ENCODE peak calls at places on chromosomes 5 and 9, in five cellular contexts. One of them, this sample, is unnamed.
A peak's percentile ranks its signal among the peaks of the same experiment; 100 is the strongest.

GRCh38 chr5:150618588-150619281 is 21.7 kb upstream of the SYNPO start:
- DNase-seq in tibial artery: peak; percentile 80
- DNase-seq in AG04450: no peak
- DNase-seq in psoas muscle: no peak
- DNase-seq in esophagus squamous epithelium: no peak
- DNase-seq in this sample: peak; percentile 84

GRCh38 chr5:38240212-38240611 is 18.1 kb upstream of the EGFLAM start:
- DNase-seq in esophagus squamous epithelium: no peak
- DNase-seq in AG04450: no peak
- DNase-seq in psoas muscle: no peak
- DNase-seq in tibial artery: no peak
- DNase-seq in this sample: no peak

GRCh38 chr5:145014109-145014508 is 821.0 kb downstream of the PRELID2 start:
- DNase-seq in esophagus squamous epithelium: no peak
- DNase-seq in AG04450: no peak
- DNase-seq in tibial artery: no peak
- DNase-seq in psoas muscle: no peak
- DNase-seq in this sample: no peak

GRCh38 chr5:154286557-154286956 is 96.0 kb downstream of the GALNT10 start:
- DNase-seq in AG04450: no peak
- DNase-seq in tibial artery: no peak
- DNase-seq in esophagus squamous epithelium: no peak
- DNase-seq in psoas muscle: no peak
- DNase-seq in this sample: no peak

GRCh38 chr5:122126711-122127385 is 2.5 kb upstream of the ZNF474 start:
- DNase-seq in esophagus squamous epithelium: no peak
- DNase-seq in AG04450: peak; percentile 36
- DNase-seq in psoas muscle: no peak
- DNase-seq in tibial artery: peak; percentile 69
- DNase-seq in this sample: no peak

GRCh38 chr9:133604214-133604613 is 5.0 kb downstream of the FAM163B start:
- DNase-seq in esophagus squamous epithelium: no peak
- DNase-seq in psoas muscle: no peak
- DNase-seq in tibial artery: no peak
- DNase-seq in AG04450: no peak
- DNase-seq in this sample: no peak

GRCh38 chr9:126151031-126151670 is 175.5 kb upstream of the MVB12B start:
- DNase-seq in psoas muscle: no peak
- DNase-seq in tibial artery: peak; percentile 43
- DNase-seq in esophagus squamous epithelium: no peak
- DNase-seq in AG04450: no peak
- DNase-seq in this sample: no peak

GRCh38 chr5:142246263-142246662 is 78.6 kb downstream of the SPRY4 start:
- DNase-seq in psoas muscle: no peak
- DNase-seq in tibial artery: peak; percentile 86
- DNase-seq in AG04450: peak; percentile 20
- DNase-seq in esophagus squamous epithelium: no peak
- DNase-seq in this sample: peak; percentile 82

GRCh38 chr9:93566408-93567270 is 9.7 kb upstream of the PHF2 start:
- DNase-seq in tibial artery: peak; percentile 99
- DNase-seq in psoas muscle: peak; percentile 99
- DNase-seq in esophagus squamous epithelium: peak; percentile 86
- DNase-seq in AG04450: peak; percentile 87
- DNase-seq in this sample: peak; percentile 97

GRCh38 chr5:45414620-45415551 is 281.3 kb downstream of the HCN1 start:
- DNase-seq in psoas muscle: no peak
- DNase-seq in tibial artery: no peak
- DNase-seq in AG04450: no peak
- DNase-seq in esophagus squamous epithelium: no peak
- DNase-seq in this sample: no peak

GRCh38 chr9:133147412-133148271 is 16.1 kb downstream of the GBGT1 start:
- DNase-seq in AG04450: no peak
- DNase-seq in psoas muscle: peak; percentile 89
- DNase-seq in esophagus squamous epithelium: no peak
- DNase-seq in tibial artery: peak; percentile 83
- DNase-seq in this sample: no peak

GRCh38 chr5:137090151-137090550 is 409.0 kb downstream of the SPOCK1 start:
- DNase-seq in AG04450: no peak
- DNase-seq in psoas muscle: no peak
- DNase-seq in esophagus squamous epithelium: no peak
- DNase-seq in tibial artery: no peak
- DNase-seq in this sample: no peak

GRCh38 chr5:2895876-2896275 is 144.4 kb upstream of the IRX2 start:
- DNase-seq in psoas muscle: no peak
- DNase-seq in esophagus squamous epithelium: no peak
- DNase-seq in AG04450: no peak
- DNase-seq in tibial artery: peak; percentile 23
- DNase-seq in this sample: peak; percentile 45

GRCh38 chr9:2473691-2474090 is 147.9 kb upstream of the VLDLR start:
- DNase-seq in esophagus squamous epithelium: no peak
- DNase-seq in psoas muscle: no peak
- DNase-seq in AG04450: no peak
- DNase-seq in tibial artery: no peak
- DNase-seq in this sample: no peak

GRCh38 chr5:62082370-62082778 is 223.6 kb upstream of the KIF2A start:
- DNase-seq in psoas muscle: no peak
- DNase-seq in tibial artery: no peak
- DNase-seq in AG04450: no peak
- DNase-seq in esophagus squamous epithelium: no peak
- DNase-seq in this sample: no peak

GRCh38 chr5:7805379-7805778 is 45.6 kb downstream of the CFAP90 start:
- DNase-seq in tibial artery: no peak
- DNase-seq in psoas muscle: no peak
- DNase-seq in esophagus squamous epithelium: no peak
- DNase-seq in AG04450: no peak
- DNase-seq in this sample: no peak

GRCh38 chr9:135811796-135812195 is 95.5 kb downstream of the CAMSAP1 start:
- DNase-seq in AG04450: no peak
- DNase-seq in tibial artery: no peak
- DNase-seq in esophagus squamous epithelium: no peak
- DNase-seq in psoas muscle: no peak
- DNase-seq in this sample: no peak

GRCh38 chr9:100111235-100111634 is 12.2 kb downstream of the INVS start:
- DNase-seq in tibial artery: peak; percentile 92
- DNase-seq in esophagus squamous epithelium: peak; percentile 2
- DNase-seq in psoas muscle: peak; percentile 97
- DNase-seq in AG04450: peak; percentile 92
- DNase-seq in this sample: peak; percentile 84

GRCh38 chr5:51034501-51034900 is 348.7 kb upstream of the ISL1 start:
- DNase-seq in AG04450: no peak
- DNase-seq in tibial artery: no peak
- DNase-seq in esophagus squamous epithelium: no peak
- DNase-seq in psoas muscle: no peak
- DNase-seq in this sample: no peak

GRCh38 chr5:121988443-121988842 is 26.7 kb downstream of the SRFBP1 start:
- DNase-seq in esophagus squamous epithelium: no peak
- DNase-seq in psoas muscle: no peak
- DNase-seq in AG04450: no peak
- DNase-seq in tibial artery: no peak
- DNase-seq in this sample: no peak

GRCh38 chr5:170745481-170746061 is 38.0 kb upstream of the GABRP start:
- DNase-seq in AG04450: no peak
- DNase-seq in psoas muscle: no peak
- DNase-seq in tibial artery: no peak
- DNase-seq in esophagus squamous epithelium: no peak
- DNase-seq in this sample: no peak

GRCh38 chr9:86413966-86414880 is 60.0 kb upstream of the TUT7 start:
- DNase-seq in tibial artery: no peak
- DNase-seq in esophagus squamous epithelium: no peak
- DNase-seq in psoas muscle: no peak
- DNase-seq in AG04450: no peak
- DNase-seq in this sample: no peak

GRCh38 chr5:40291338-40291737 is 388.4 kb upstream of the PTGER4 start:
- DNase-seq in AG04450: no peak
- DNase-seq in psoas muscle: no peak
- DNase-seq in tibial artery: no peak
- DNase-seq in esophagus squamous epithelium: no peak
- DNase-seq in this sample: no peak

GRCh38 chr5:40292006-40292405 is 387.7 kb upstream of the PTGER4 start:
- DNase-seq in tibial artery: no peak
- DNase-seq in esophagus squamous epithelium: no peak
- DNase-seq in AG04450: no peak
- DNase-seq in psoas muscle: no peak
- DNase-seq in this sample: no peak

GRCh38 chr5:40284863-40285262 is 394.9 kb upstream of the PTGER4 start:
- DNase-seq in psoas muscle: no peak
- DNase-seq in esophagus squamous epithelium: no peak
- DNase-seq in tibial artery: no peak
- DNase-seq in AG04450: no peak
- DNase-seq in this sample: no peak

DNA sequence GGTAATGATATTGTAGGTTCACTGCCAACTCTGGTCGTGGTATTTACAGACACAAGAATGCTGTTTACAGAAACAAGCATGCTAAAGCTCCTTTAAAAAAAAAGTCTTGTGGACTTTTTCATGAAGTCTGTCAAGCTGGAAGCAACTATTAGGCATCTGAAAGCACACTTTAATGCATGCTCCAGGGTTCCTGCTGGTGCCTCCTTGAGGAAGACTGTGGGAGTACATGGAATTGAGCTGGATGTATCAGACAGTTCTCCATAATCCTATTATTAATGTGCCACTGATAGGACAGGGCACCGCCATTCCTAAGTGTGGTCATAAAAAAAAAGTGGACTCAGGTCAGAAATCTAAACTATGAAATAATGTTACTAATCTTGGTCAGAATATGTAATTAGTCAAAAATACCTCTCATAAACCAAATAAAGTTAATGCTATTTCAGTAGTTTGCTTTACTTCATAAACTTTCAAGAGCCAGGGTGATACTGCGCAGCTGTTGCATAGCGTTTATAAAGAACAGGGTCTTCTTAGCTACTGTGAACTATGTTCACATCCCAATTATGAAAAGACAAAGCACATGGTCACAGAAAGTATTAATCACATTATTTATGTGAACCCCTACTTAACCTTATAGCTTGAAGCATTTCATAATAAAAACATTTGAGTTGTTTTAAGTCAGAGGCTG is 390.8 kb upstream of the PTGER4 start:
- DNase-seq in tibial artery: no peak
- DNase-seq in esophagus squamous epithelium: no peak
- DNase-seq in AG04450: no peak
- DNase-seq in psoas muscle: no peak
- DNase-seq in this sample: no peak
- TF ChIP-seq CTCF in tibial artery: no peak
- TF ChIP-seq CTCF in esophagus squamous epithelium: no peak
- TF ChIP-seq CTCF in AG04450: peak; percentile 27
- TF ChIP-seq CTCF in psoas muscle: no peak
- TF ChIP-seq CTCF in this sample: no peak

DNA sequence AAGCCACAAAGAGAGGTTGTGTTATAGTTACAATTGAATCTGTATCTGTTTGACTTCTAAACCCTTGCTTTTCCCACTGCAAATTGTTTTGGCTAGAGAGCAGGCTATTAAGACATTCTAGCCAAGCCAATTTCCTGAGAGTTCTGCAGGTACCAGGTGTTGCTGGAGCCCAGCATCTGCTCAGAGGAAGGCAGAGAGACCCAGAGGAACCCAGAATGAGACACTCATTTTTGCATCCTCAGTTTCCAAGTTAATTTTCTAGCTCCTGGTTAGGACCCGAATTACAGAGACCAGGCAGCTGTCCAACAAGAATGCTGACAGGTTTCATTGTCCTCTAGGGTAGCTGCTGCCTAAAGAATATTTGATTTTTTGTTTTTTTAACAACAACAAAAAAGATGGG is 266.2 kb downstream of the TRIM32 start:
- DNase-seq in esophagus squamous epithelium: no peak
- DNase-seq in tibial artery: no peak
- DNase-seq in AG04450: no peak
- DNase-seq in psoas muscle: no peak
- DNase-seq in this sample: no peak
- H3K27ac ChIP-seq in esophagus squamous epithelium: no peak overlapping the region
- H3K27ac ChIP-seq in tibial artery: no peak overlapping the region
- H3K27ac ChIP-seq in AG04450: no peak overlapping the region
- H3K27ac ChIP-seq in psoas muscle: no peak overlapping the region
- H3K27ac ChIP-seq in this sample: no peak overlapping the region

DNA sequence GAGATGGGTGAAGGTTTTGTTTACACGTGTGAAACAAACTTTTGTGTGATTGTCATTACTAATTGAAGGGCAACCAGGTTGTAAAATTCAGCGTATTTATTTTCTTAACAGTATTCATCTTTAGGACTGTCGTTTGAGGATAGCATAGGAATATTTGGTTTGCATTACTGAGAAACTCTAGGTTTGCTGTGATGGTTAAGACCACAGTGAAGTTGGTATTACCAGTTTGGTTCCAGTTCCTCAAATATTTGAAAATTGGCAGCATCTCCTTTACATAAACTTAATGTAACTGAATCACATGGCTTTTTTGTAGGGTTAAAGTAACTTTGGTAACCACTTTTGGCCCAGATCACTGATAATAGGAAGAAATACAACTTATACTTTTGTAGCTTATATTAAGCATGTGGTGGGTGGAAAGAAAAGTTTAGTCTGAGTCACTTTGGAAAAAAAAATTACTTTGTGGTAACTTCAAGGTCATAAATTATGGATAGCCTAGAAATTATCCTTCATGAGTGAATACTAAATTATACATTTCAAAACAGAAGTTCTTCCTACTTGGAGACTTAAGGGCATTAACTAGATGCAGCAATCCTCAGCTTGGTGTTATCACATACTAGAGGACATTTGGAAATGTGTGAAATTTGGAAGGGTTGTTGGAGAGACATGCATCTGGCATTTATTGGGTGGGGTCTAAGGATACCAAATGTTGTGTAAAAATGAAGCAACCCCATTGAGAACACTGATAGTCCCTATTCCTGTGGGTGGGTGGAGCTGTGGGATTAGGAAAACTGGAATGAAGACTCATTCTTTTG is 33.9 kb downstream of the G3BP1 start:
- DNase-seq in AG04450: no peak
- DNase-seq in tibial artery: no peak
- DNase-seq in esophagus squamous epithelium: no peak
- DNase-seq in psoas muscle: no peak
- DNase-seq in this sample: no peak
- H3K4me3 ChIP-seq in AG04450: no peak overlapping the region
- H3K4me3 ChIP-seq in tibial artery: no peak overlapping the region
- H3K4me3 ChIP-seq in esophagus squamous epithelium: no peak overlapping the region
- H3K4me3 ChIP-seq in psoas muscle: no peak overlapping the region
- H3K4me3 ChIP-seq in this sample: no peak overlapping the region

DNA sequence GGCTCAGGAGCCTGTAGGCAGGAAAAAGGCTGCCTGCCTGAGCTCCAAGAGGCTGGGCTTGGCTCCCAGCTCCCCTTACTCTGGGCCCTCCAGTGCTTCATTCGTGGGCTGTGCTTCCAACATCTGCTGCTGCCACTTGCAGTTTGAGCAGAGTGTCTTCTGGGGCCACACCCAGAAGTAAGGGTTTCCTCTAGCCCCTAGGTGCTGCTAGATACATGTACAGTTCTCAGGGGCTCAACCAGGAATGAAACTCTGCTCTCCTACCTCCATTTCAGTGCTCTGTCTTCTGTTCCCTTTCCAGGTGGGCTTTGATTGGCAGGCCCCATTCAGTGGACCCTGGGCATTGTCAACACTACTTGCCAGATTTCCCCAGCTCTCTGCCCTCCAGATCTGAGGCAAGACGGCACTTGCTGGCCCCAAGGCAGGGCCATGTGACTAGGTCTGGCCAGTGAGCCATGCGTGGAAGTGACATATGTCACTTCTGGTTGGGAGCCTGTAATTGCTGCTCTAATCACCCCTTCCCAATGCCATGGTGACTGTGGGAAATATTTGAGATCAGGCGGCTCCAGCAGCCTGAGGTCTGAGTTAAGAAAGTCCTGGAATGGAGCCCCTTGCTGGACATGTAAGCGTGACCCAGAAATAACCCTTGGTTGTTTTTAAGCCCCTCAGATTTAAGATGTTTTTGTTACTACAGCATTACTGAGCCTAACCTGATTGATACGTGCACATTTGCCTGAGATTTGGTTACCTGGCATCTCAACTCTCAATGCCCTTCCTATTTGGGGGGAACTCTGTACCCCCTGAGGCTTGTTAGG is 9.4 kb upstream of the BOD1 start:
- DNase-seq in esophagus squamous epithelium: no peak
- DNase-seq in AG04450: no peak
- DNase-seq in psoas muscle: no peak
- DNase-seq in tibial artery: no peak
- DNase-seq in this sample: no peak
- TF ChIP-seq CTCF in esophagus squamous epithelium: no peak
- TF ChIP-seq CTCF in AG04450: no peak
- TF ChIP-seq CTCF in psoas muscle: no peak
- TF ChIP-seq CTCF in tibial artery: no peak
- TF ChIP-seq CTCF in this sample: no peak